ENCODE peak calls at places on chromosomes 7 and 10, in eight cellular contexts. V, F, P, Y, T, N, X and W are unnamed samples.

GRCh38 chr10:96740141-96740540 is 19.8 kb upstream of the PIK3AP1 start:
- DNase-seq in X (no peak), T (no peak), P (no peak), N (no peak), F (no peak), V (no peak), Y (no peak), W (no peak)

GRCh38 chr10:121597504-121598241 is 571 bp downstream of the FGFR2 start:
- DNase-seq in V (no peak), N (no peak), T (no peak), Y (no peak), X (peak; percentile 28), F (peak; percentile 24), P (no peak), W (no peak)

GRCh38 chr7:6505685-6506559 is 45.3 kb downstream of the GRID2IP start:
- DNase-seq in F (no peak), N (no peak), T (no peak), Y (no peak), V (no peak), P (no peak), X (no peak), W (no peak)

GRCh38 chr7:73741600-73741999 is 3.0 kb upstream of the ABHD11 start:
- DNase-seq in V (no peak), P (no peak), F (no peak), N (no peak), T (no peak), X (no peak), Y (no peak), W (peak; percentile 28)

GRCh38 chr10:73585223-73585784 is 5.8 kb downstream of the USP54 start:
- DNase-seq in N (no peak), T (no peak), F (no peak), P (no peak), Y (no peak), X (no peak), V (no peak), W (no peak)

GRCh38 chr10:31601136-31601535 is 282.1 kb downstream of the ZEB1 start:
- DNase-seq in P (no peak), T (no peak), X (no peak), N (no peak), V (no peak), F (no peak), Y (no peak), W (no peak)

GRCh38 chr10:101215397-101216206 is 13.7 kb downstream of the LBX1 start:
- DNase-seq in N (no peak), P (no peak), X (no peak), V (no peak), T (no peak), F (peak; percentile 34), Y (no peak), W (no peak)

GRCh38 chr7:151864561-151864960 is 12.4 kb downstream of the PRKAG2 start:
- DNase-seq in F (no peak), V (no peak), P (no peak), T (no peak), Y (no peak), X (no peak), N (peak; percentile 19), W (no peak)

GRCh38 chr7:115676707-115677106 is 353.9 kb downstream of the TFEC start:
- DNase-seq in P (no peak), F (no peak), Y (no peak), N (no peak), T (no peak), X (no peak), V (no peak), W (no peak)

GRCh38 chr7:21365866-21366624 is 61.8 kb upstream of the SP4 start:
- DNase-seq in P (no peak), N (no peak), V (no peak), X (no peak), Y (no peak), T (no peak), F (no peak), W (no peak)

GRCh38 chr10:97689637-97690036 is 2.6 kb upstream of the AVPI1 start:
- DNase-seq in Y (no peak), V (no peak), F (no peak), X (no peak), T (no peak), N (no peak), P (no peak), W (no peak)

GRCh38 chr10:1650542-1651279 is 86.6 kb downstream of the ADARB2 start:
- DNase-seq in P (no peak), N (peak; percentile 40), F (no peak), Y (no peak), T (no peak), X (no peak), V (peak; percentile 2), W (no peak)

GRCh38 chr7:66326501-66327180 is 121.5 kb downstream of the TPST1 start:
- DNase-seq in X (no peak), N (no peak), P (no peak), V (no peak), F (no peak), Y (no peak), T (no peak), W (no peak)

GRCh38 chr7:1422512-1423265 is 36.6 kb downstream of the MICALL2 start:
- DNase-seq in Y (no peak), F (no peak), X (no peak), T (no peak), N (no peak), P (no peak), V (no peak), W (peak; percentile 30)

GRCh38 chr10:127735156-127735555 is 1.8 kb upstream of the FOXI2 start:
- DNase-seq in N (no peak), V (no peak), Y (no peak), F (no peak), X (no peak), T (no peak), P (no peak), W (no peak)

GRCh38 chr10:62336404-62336803 is 37.8 kb upstream of the ZNF365 start:
- DNase-seq in X (no peak), F (no peak), T (no peak), V (no peak), N (no peak), Y (no peak), P (no peak), W (no peak)

GRCh38 chr7:20267482-20267881 is 50.3 kb upstream of the MACC1 start:
- DNase-seq in N (no peak), V (peak; percentile 45), T (no peak), X (no peak), Y (no peak), P (no peak), F (no peak), W (no peak)

GRCh38 chr10:128045833-128046120 is 80.4 kb downstream of the MKI67 start:
- DNase-seq in Y (no peak), F (no peak), N (no peak), V (no peak), T (no peak), X (no peak), P (no peak), W (no peak)

GRCh38 chr7:55415173-55415778 is 50.1 kb downstream of the LANCL2 start:
- DNase-seq in F (peak; percentile 84), P (peak; percentile 34), V (peak; percentile 78), T (peak; percentile 77), N (peak; percentile 79), Y (peak; percentile 40), X (peak; percentile 76), W (no peak)